ENCODE peak calls at places on chromosomes 3 and 15, in five cellular contexts. One of them, this sample, is unnamed.

GRCh38 chr3:41683666-41684350 is 278.1 kb downstream of the ULK4 start:
- DNase-seq in OCI-LY7: no peak
- DNase-seq in PC-9: no peak
- DNase-seq in DND-41: no peak
- DNase-seq in astrocyte: peak; percentile 82
- DNase-seq in this sample: no peak

GRCh38 chr15:70121656-70122297 is 24.1 kb upstream of the TLE3 start:
- DNase-seq in DND-41: no peak
- DNase-seq in PC-9: no peak
- DNase-seq in OCI-LY7: no peak
- DNase-seq in astrocyte: peak; percentile 97
- DNase-seq in this sample: no peak

GRCh38 chr3:190024912-190025311 is 95.8 kb downstream of the P3H2 start:
- DNase-seq in PC-9: no peak
- DNase-seq in OCI-LY7: no peak
- DNase-seq in astrocyte: peak; percentile 74
- DNase-seq in DND-41: no peak
- DNase-seq in this sample: no peak

GRCh38 chr3:141797167-141797773 is 34.1 kb downstream of the GRK7 start:
- DNase-seq in DND-41: peak; percentile 77
- DNase-seq in astrocyte: peak; percentile 20
- DNase-seq in PC-9: no peak
- DNase-seq in OCI-LY7: no peak
- DNase-seq in this sample: peak; percentile 96

GRCh38 chr15:56749982-56750381 is 16.7 kb upstream of the ZNF280D start:
- DNase-seq in PC-9: no peak
- DNase-seq in OCI-LY7: no peak
- DNase-seq in DND-41: no peak
- DNase-seq in astrocyte: no peak
- DNase-seq in this sample: no peak

GRCh38 chr3:58043933-58044332 is 35.7 kb downstream of the FLNB start:
- DNase-seq in astrocyte: no peak
- DNase-seq in DND-41: no peak
- DNase-seq in PC-9: no peak
- DNase-seq in OCI-LY7: no peak
- DNase-seq in this sample: no peak

GRCh38 chr3:194091141-194091540 is 44.8 kb upstream of the HES1 start:
- DNase-seq in astrocyte: peak; percentile 83
- DNase-seq in DND-41: no peak
- DNase-seq in OCI-LY7: no peak
- DNase-seq in PC-9: peak; percentile 96
- DNase-seq in this sample: no peak

GRCh38 chr15:40871749-40872617 is 2.1 kb downstream of the RHOV start:
- DNase-seq in astrocyte: no peak
- DNase-seq in OCI-LY7: no peak
- DNase-seq in DND-41: no peak
- DNase-seq in PC-9: peak; percentile 88
- DNase-seq in this sample: no peak

GRCh38 chr3:53126646-53127045 is 3.6 kb downstream of the RFT1 start:
- DNase-seq in PC-9: no peak
- DNase-seq in astrocyte: no peak
- DNase-seq in DND-41: no peak
- DNase-seq in OCI-LY7: no peak
- DNase-seq in this sample: no peak

GRCh38 chr15:31306426-31307269 is 20.0 kb upstream of the KLF13 start:
- DNase-seq in DND-41: peak; percentile 4
- DNase-seq in PC-9: peak; percentile 13
- DNase-seq in OCI-LY7: peak; percentile 87
- DNase-seq in astrocyte: peak; percentile 10
- DNase-seq in this sample: peak; percentile 98

GRCh38 chr3:174216948-174217718 is 642.0 kb upstream of the NAALADL2 start:
- DNase-seq in PC-9: no peak
- DNase-seq in DND-41: peak; percentile 18
- DNase-seq in OCI-LY7: no peak
- DNase-seq in astrocyte: no peak
- DNase-seq in this sample: no peak

GRCh38 chr3:33074217-33075067 is 22.5 kb downstream of the GLB1 start:
- DNase-seq in PC-9: peak; percentile 38
- DNase-seq in astrocyte: peak; percentile 37
- DNase-seq in OCI-LY7: peak; percentile 80
- DNase-seq in DND-41: peak; percentile 78
- DNase-seq in this sample: peak; percentile 84

GRCh38 chr3:42600958-42601675 is 631 bp downstream of the NKTR start:
- DNase-seq in astrocyte: peak; percentile 67
- DNase-seq in PC-9: peak; percentile 59
- DNase-seq in DND-41: peak; percentile 73
- DNase-seq in OCI-LY7: peak; percentile 68
- DNase-seq in this sample: peak; percentile 89

GRCh38 chr15:25242166-25242879 is 196.5 kb downstream of the UBE3A start:
- DNase-seq in DND-41: no peak
- DNase-seq in OCI-LY7: no peak
- DNase-seq in PC-9: no peak
- DNase-seq in astrocyte: no peak
- DNase-seq in this sample: no peak

GRCh38 chr15:89947338-89947829 is 34.6 kb upstream of the ARPIN start:
- DNase-seq in DND-41: no peak
- DNase-seq in PC-9: no peak
- DNase-seq in OCI-LY7: no peak
- DNase-seq in astrocyte: no peak
- DNase-seq in this sample: no peak

GRCh38 chr3:136932978-136933812 is 24.6 kb upstream of the IL20RB start:
- DNase-seq in DND-41: no peak
- DNase-seq in astrocyte: no peak
- DNase-seq in PC-9: no peak
- DNase-seq in OCI-LY7: no peak
- DNase-seq in this sample: no peak

GRCh38 chr3:134018406-134018805 is 11.3 kb downstream of the SLCO2A1 start:
- DNase-seq in OCI-LY7: no peak
- DNase-seq in PC-9: no peak
- DNase-seq in DND-41: no peak
- DNase-seq in astrocyte: no peak
- DNase-seq in this sample: no peak

GRCh38 chr3:155431856-155432570 is 138.5 kb upstream of the STRIT1 start:
- DNase-seq in PC-9: no peak
- DNase-seq in astrocyte: no peak
- DNase-seq in OCI-LY7: no peak
- DNase-seq in DND-41: no peak
- DNase-seq in this sample: no peak

GRCh38 chr3:189292667-189293478 is 121.1 kb downstream of the TPRG1 start:
- DNase-seq in astrocyte: no peak
- DNase-seq in PC-9: peak; percentile 70
- DNase-seq in OCI-LY7: no peak
- DNase-seq in DND-41: no peak
- DNase-seq in this sample: peak; percentile 55

GRCh38 chr3:153130312-153130977 is 31.6 kb upstream of the RAP2B start:
- DNase-seq in PC-9: no peak
- DNase-seq in OCI-LY7: no peak
- DNase-seq in DND-41: no peak
- DNase-seq in astrocyte: peak; percentile 81
- DNase-seq in this sample: no peak

GRCh38 chr15:64850778-64851502 is 9.2 kb downstream of the PLEKHO2 start:
- DNase-seq in DND-41: no peak
- DNase-seq in astrocyte: no peak
- DNase-seq in OCI-LY7: no peak
- DNase-seq in PC-9: no peak
- DNase-seq in this sample: peak; percentile 3

GRCh38 chr15:90979582-90979981 is 14.8 kb downstream of the PRC1 start:
- DNase-seq in OCI-LY7: no peak
- DNase-seq in DND-41: no peak
- DNase-seq in astrocyte: no peak
- DNase-seq in PC-9: no peak
- DNase-seq in this sample: no peak

GRCh38 chr15:66290007-66290406 is 3.4 kb upstream of the DIS3L start:
- DNase-seq in astrocyte: no peak
- DNase-seq in OCI-LY7: no peak
- DNase-seq in PC-9: no peak
- DNase-seq in DND-41: no peak
- DNase-seq in this sample: no peak

GRCh38 chr3:179806177-179806576 is 153.3 kb downstream of the USP13 start:
- DNase-seq in PC-9: no peak
- DNase-seq in OCI-LY7: no peak
- DNase-seq in DND-41: no peak
- DNase-seq in astrocyte: no peak
- DNase-seq in this sample: no peak

GRCh38 chr3:50256978-50257890 is 11.7 kb upstream of the SEMA3B start:
- DNase-seq in DND-41: peak; percentile 45
- DNase-seq in astrocyte: no peak
- DNase-seq in OCI-LY7: peak; percentile 49
- DNase-seq in PC-9: no peak
- DNase-seq in this sample: peak; percentile 71

GRCh38 chr3:3031358-3031757 is 78.8 kb downstream of the IL5RA start:
- DNase-seq in PC-9: no peak
- DNase-seq in DND-41: no peak
- DNase-seq in astrocyte: peak; percentile 2
- DNase-seq in OCI-LY7: no peak
- DNase-seq in this sample: no peak

GRCh38 chr3:41418961-41419691 is 219.8 kb downstream of the CTNNB1 start:
- DNase-seq in PC-9: peak; percentile 12
- DNase-seq in astrocyte: peak; percentile 56
- DNase-seq in DND-41: no peak
- DNase-seq in OCI-LY7: no peak
- DNase-seq in this sample: peak; percentile 4

GRCh38 chr3:136749106-136749505 is 3.1 kb downstream of the STAG1 start:
- DNase-seq in OCI-LY7: peak; percentile 50
- DNase-seq in DND-41: no peak
- DNase-seq in PC-9: no peak
- DNase-seq in astrocyte: no peak
- DNase-seq in this sample: no peak

GRCh38 chr15:98647026-98647773 is 1.1 kb upstream of the IGF1R start:
- DNase-seq in OCI-LY7: peak; percentile 81
- DNase-seq in astrocyte: peak; percentile 54
- DNase-seq in PC-9: peak; percentile 86
- DNase-seq in DND-41: peak; percentile 73
- DNase-seq in this sample: peak; percentile 95

DNA sequence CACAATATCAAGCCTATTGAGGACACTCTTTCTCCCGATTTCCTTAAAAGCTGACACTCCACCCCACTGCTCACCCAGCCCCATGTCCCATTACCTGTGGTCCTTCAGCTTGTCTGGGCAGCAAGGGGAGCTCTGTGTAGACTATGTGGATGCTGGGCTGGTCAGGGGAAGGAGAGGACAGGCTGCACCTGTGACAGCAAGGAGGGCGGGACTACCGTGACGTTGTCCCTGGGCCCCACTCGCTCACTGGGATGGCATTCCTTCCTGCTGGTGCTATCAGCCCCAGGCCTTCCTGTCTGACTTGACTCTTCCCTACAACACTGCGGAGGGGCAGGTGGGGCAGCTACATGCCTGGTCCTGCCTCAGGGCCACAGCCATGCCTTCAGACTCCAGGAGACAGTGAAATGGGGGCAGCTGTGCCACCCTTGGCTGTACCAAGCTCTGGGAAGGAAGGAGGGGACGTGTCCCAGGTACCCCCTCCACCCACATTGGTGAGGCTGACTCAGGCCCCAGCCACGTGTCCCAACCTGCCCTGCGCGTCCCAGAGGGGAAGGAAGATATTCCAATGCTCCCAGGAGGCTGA is at the start of gene TMEM40:
- DNase-seq in OCI-LY7: no peak
- DNase-seq in PC-9: peak; percentile 91
- DNase-seq in DND-41: no peak
- DNase-seq in astrocyte: no peak
- DNase-seq in this sample: no peak
- H2AFZ ChIP-seq in OCI-LY7: no peak within 1 kb of the TSS
- H2AFZ ChIP-seq in PC-9: peak within 1 kb of the TSS; percentile 59
- H2AFZ ChIP-seq in DND-41: no peak within 1 kb of the TSS
- H2AFZ ChIP-seq in astrocyte: peak within 1 kb of the TSS; percentile 50
- H2AFZ ChIP-seq in this sample: peak within 1 kb of the TSS; percentile 82

GRCh38 chr15:67833504-67834248 is 6.2 kb downstream of the RNU6-1 start:
- DNase-seq in DND-41: no peak
- DNase-seq in PC-9: peak; percentile 44
- DNase-seq in OCI-LY7: peak; percentile 64
- DNase-seq in astrocyte: no peak
- DNase-seq in this sample: peak; percentile 90
- H3K4me3 ChIP-seq in DND-41: no peak overlapping the region
- H3K4me3 ChIP-seq in PC-9: peak overlapping the region; percentile 35
- H3K4me3 ChIP-seq in OCI-LY7: peak overlapping the region; percentile 52
- H3K4me3 ChIP-seq in astrocyte: no peak overlapping the region
- H3K4me3 ChIP-seq in this sample: peak overlapping the region; percentile 56

GRCh38 chr15:27399236-27399635 is 428.3 kb downstream of the GABRG3 start:
- DNase-seq in DND-41: no peak
- DNase-seq in PC-9: no peak
- DNase-seq in OCI-LY7: no peak
- DNase-seq in astrocyte: no peak
- DNase-seq in this sample: peak; percentile 12
- TF ChIP-seq CTCF in DND-41: no peak
- TF ChIP-seq CTCF in PC-9: no peak
- TF ChIP-seq CTCF in OCI-LY7: no peak
- TF ChIP-seq CTCF in astrocyte: no peak
- TF ChIP-seq CTCF in this sample: no peak

GRCh38 chr3:175421897-175422296 is 562.8 kb downstream of the NAALADL2 start:
- DNase-seq in DND-41: no peak
- DNase-seq in PC-9: no peak
- DNase-seq in OCI-LY7: no peak
- DNase-seq in astrocyte: no peak
- DNase-seq in this sample: no peak
- H2AFZ ChIP-seq in DND-41: no peak overlapping the region
- H2AFZ ChIP-seq in PC-9: no peak overlapping the region
- H2AFZ ChIP-seq in OCI-LY7: no peak overlapping the region
- H2AFZ ChIP-seq in astrocyte: no peak overlapping the region
- H2AFZ ChIP-seq in this sample: no peak overlapping the region

GRCh38 chr15:51731549-51732267 is 5.7 kb downstream of the LYSMD2 start:
- DNase-seq in PC-9: peak; percentile 13
- DNase-seq in DND-41: peak; percentile 67
- DNase-seq in astrocyte: peak; percentile 37
- DNase-seq in OCI-LY7: peak; percentile 71
- DNase-seq in this sample: no peak
- H3K4me3 ChIP-seq in PC-9: peak overlapping the region; percentile 29
- H3K4me3 ChIP-seq in DND-41: peak overlapping the region; percentile 62
- H3K4me3 ChIP-seq in astrocyte: no peak overlapping the region
- H3K4me3 ChIP-seq in OCI-LY7: peak overlapping the region; percentile 53
- H3K4me3 ChIP-seq in this sample: no peak overlapping the region

GRCh38 chr3:81549831-81550230 is 211.6 kb downstream of the GBE1 start:
- DNase-seq in astrocyte: no peak
- DNase-seq in PC-9: no peak
- DNase-seq in OCI-LY7: no peak
- DNase-seq in DND-41: no peak
- DNase-seq in this sample: no peak
- TF ChIP-seq CTCF in astrocyte: no peak
- TF ChIP-seq CTCF in PC-9: no peak
- TF ChIP-seq CTCF in OCI-LY7: no peak
- TF ChIP-seq CTCF in DND-41: no peak
- TF ChIP-seq CTCF in this sample: no peak

DNA sequence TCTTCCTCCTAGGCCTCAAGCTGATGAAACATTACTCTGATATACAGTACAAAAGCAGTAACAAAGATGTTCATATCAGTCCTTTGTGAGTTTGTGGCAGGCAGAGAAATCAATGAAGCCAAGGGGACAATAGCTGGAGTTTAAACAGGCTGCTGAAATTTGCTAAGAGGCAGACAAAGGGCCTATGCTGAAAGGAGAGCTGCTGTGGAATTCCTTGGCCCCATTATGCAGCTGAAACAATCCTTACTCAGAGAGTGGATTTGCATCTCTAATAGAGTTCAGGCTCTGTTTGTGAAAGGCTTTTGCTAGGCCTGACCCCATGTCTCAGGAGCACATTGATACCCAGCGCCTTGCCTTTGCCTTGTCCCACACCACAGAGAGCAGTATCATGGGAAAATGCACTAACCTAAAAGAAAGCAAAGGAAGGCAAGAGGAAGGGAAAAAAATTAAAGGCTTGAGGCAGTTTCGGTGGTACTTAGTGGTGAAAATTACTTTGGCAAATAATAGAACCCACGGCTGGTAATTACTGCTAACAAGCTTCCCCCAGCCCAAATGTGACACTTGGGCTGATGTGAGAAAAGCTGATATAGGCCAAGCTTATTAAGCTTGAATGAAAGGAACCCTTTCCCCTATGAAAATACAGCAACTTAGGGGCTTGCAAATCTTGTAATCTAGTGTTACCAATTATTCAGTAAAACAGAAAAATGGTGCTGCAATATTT is 195.0 kb upstream of the EPHA3 start:
- DNase-seq in OCI-LY7: no peak
- DNase-seq in DND-41: no peak
- DNase-seq in PC-9: no peak
- DNase-seq in astrocyte: no peak
- DNase-seq in this sample: peak; percentile 94
- H2AFZ ChIP-seq in OCI-LY7: no peak overlapping the region
- H2AFZ ChIP-seq in DND-41: no peak overlapping the region
- H2AFZ ChIP-seq in PC-9: no peak overlapping the region
- H2AFZ ChIP-seq in astrocyte: peak overlapping the region; percentile 61
- H2AFZ ChIP-seq in this sample: no peak overlapping the region